ENCODE peak calls at places on chromosomes 5 and 9, in ten cellular contexts. R is lung; Y is GM20000; W is CD4-positive, alpha-beta T cell; T is DND-41; O is GM13976; M is fibroblast of villous mesenchyme; H is testis; X is colonic mucosa; S is choroid plexus epithelial cell. B is an unnamed sample.

GRCh38 chr9:37210737-37211523 is 90.6 kb downstream of the ZCCHC7 start:
- DNase-seq in R (no peak), Y (no peak), W (no peak), T (no peak), O (no peak), M (peak), H (no peak), X (no peak), S (no peak), B (no peak)

GRCh38 chr5:149002053-149002452 is 60.8 kb downstream of the SH3TC2 start:
- DNase-seq in R (peak), Y (no peak), W (no peak), T (no peak), O (no peak), M (peak), H (peak), X (no peak), S (peak), B (no peak)

GRCh38 chr9:81536242-81537025 is 152.9 kb downstream of the TLE1 start:
- DNase-seq in R (no peak), Y (no peak), W (no peak), T (no peak), O (no peak), M (no peak), H (no peak), X (no peak), S (no peak), B (no peak)

GRCh38 chr5:91182763-91183162 is 200.4 kb downstream of the ARRDC3 start:
- DNase-seq in R (no peak), Y (no peak), W (no peak), T (no peak), O (peak), M (peak), H (no peak), X (peak), S (peak), B (no peak)

GRCh38 chr5:139088024-139088423 is 110.1 kb downstream of the SIL1 start:
- DNase-seq in R (no peak), Y (no peak), W (no peak), T (no peak), O (no peak), M (no peak), H (no peak), X (no peak), S (peak), B (no peak)

GRCh38 chr9:13377286-13377925 is 97.9 kb upstream of the MPDZ start:
- DNase-seq in R (no peak), Y (no peak), W (no peak), T (no peak), O (no peak), M (peak), H (no peak), X (no peak), S (peak), B (no peak)

GRCh38 chr5:78734094-78734845 is 85.7 kb upstream of the LHFPL2 start:
- DNase-seq in R (no peak), Y (no peak), W (no peak), T (no peak), O (no peak), M (no peak), H (no peak), X (no peak), S (no peak), B (no peak)

GRCh38 chr9:125634040-125634717 is 72.8 kb downstream of the MAPKAP1 start:
- DNase-seq in R (no peak), Y (no peak), W (no peak), T (no peak), O (no peak), M (peak), H (no peak), X (no peak), S (no peak), B (no peak)

GRCh38 chr5:39284552-39284951 is 65.2 kb upstream of the FYB1 start:
- DNase-seq in R (no peak), Y (no peak), W (no peak), T (no peak), O (no peak), M (no peak), H (no peak), X (no peak), S (no peak), B (no peak)

GRCh38 chr5:122376305-122376704 is 64.3 kb downstream of the SNCAIP start:
- DNase-seq in R (no peak), Y (no peak), W (no peak), T (no peak), O (no peak), M (no peak), H (no peak), X (no peak), S (no peak), B (no peak)

GRCh38 chr9:12069366-12069765 is 623.8 kb upstream of the TYRP1 start:
- DNase-seq in R (no peak), Y (no peak), W (no peak), T (no peak), O (no peak), M (no peak), H (no peak), X (no peak), S (no peak), B (no peak)

GRCh38 chr9:124137009-124137943 is 120.5 kb upstream of the NEK6 start:
- DNase-seq in R (no peak), Y (peak), W (no peak), T (no peak), O (peak), M (no peak), H (no peak), X (no peak), S (peak), B (no peak)

GRCh38 chr5:135034186-135034962 is at the start of gene PITX1:
- DNase-seq in R (no peak), Y (no peak), W (peak), T (peak), O (peak), M (peak), H (no peak), X (peak), S (no peak), B (peak)

GRCh38 chr9:133301253-133302230 is 26.5 kb upstream of the ABO start:
- DNase-seq in R (no peak), Y (no peak), W (no peak), T (no peak), O (no peak), M (no peak), H (no peak), X (no peak), S (no peak), B (no peak)

GRCh38 chr9:127853312-127854168 is 918 bp downstream of the ENG start:
- DNase-seq in R (no peak), Y (no peak), W (no peak), T (no peak), O (no peak), M (peak), H (no peak), X (no peak), S (peak), B (no peak)

GRCh38 chr5:34034497-34035327 is 8.3 kb downstream of the C1QTNF3 start:
- DNase-seq in R (no peak), Y (no peak), W (no peak), T (no peak), O (no peak), M (no peak), H (no peak), X (no peak), S (no peak), B (no peak)

GRCh38 chr9:108333406-108334031 is 522.3 kb downstream of the ACTL7B start:
- DNase-seq in R (no peak), Y (no peak), W (no peak), T (no peak), O (no peak), M (no peak), H (no peak), X (no peak), S (no peak), B (no peak)

GRCh38 chr5:72106922-72107873 is at the start of gene MAP1B:
- DNase-seq in R (no peak), Y (peak), W (no peak), T (no peak), O (peak), M (peak), H (peak), X (peak), S (peak), B (peak)

GRCh38 chr9:123967323-123967722 is 37.4 kb upstream of the DENND1A start:
- DNase-seq in R (no peak), Y (no peak), W (no peak), T (no peak), O (no peak), M (no peak), H (no peak), X (no peak), S (no peak), B (no peak)

GRCh38 chr5:176943816-176944215 is 44.7 kb upstream of the HK3 start:
- DNase-seq in R (no peak), Y (no peak), W (no peak), T (no peak), O (no peak), M (no peak), H (no peak), X (no peak), S (no peak), B (no peak)

GRCh38 chr9:14866200-14866749 is 44.0 kb downstream of the FREM1 start:
- DNase-seq in R (no peak), Y (no peak), W (no peak), T (no peak), O (no peak), M (no peak), H (no peak), X (no peak), S (no peak), B (no peak)

GRCh38 chr5:1752881-1753280 is 46.8 kb downstream of the MRPL36 start:
- DNase-seq in R (no peak), Y (no peak), W (no peak), T (no peak), O (no peak), M (no peak), H (no peak), X (peak), S (no peak), B (no peak)

DNA sequence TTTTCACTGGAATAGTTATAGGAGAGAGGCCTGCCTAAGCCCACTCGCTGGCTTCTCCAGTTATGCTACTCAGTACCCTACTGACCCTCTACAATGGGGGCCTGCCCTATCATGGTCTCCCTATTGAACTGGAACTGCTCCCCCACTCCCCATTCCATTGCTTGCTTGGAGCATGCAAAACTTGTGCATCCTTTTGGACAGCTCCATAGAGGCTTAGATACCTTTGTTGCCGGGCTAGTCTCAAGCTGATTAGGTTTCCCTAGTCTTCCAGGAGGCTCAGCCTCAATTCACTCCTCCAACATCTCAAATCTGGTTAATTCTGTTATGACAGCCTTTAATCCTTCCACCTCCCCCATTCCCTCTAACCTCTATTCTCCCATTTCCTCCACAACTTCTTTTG is 39.9 kb downstream of the KIF24 start:
- DNase-seq in R (no peak), Y (no peak), W (no peak), T (no peak), O (no peak), M (no peak), H (no peak), X (no peak), S (no peak), B (no peak)
- TF ChIP-seq CTCF in R (no peak), Y (no peak), W (no peak), T (no peak), O (no peak), M (no peak), H (no peak), X (no peak), S (no peak), B (no peak)

DNA sequence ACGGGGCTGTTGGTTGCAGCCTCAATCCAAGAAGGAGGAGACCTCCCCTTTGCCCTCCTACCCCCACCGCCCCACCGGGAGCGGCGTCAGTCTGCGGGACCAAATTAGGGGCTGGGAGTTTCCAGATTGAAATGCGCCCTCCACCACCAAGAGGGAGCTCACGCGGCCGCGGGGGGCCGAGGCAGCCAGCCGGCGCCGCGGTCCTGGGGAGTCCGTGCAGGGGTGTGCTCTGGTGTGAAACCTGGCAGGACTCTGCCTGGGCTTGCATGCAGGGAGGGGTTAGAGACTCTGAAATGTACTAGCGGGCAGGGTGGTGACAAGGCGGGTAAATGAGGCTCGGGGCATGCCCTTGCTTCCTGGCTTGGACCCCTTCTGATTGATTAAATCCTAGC is 989 bp upstream of the FBN2 start:
- DNase-seq in R (no peak), Y (no peak), W (no peak), T (no peak), O (no peak), M (peak), H (peak), X (no peak), S (peak), B (no peak)
- TF ChIP-seq CTCF in R (no peak), Y (no peak), W (no peak), T (no peak), O (no peak), M (no peak), H (no peak), X (no peak), S (no peak), B (no peak)

DNA sequence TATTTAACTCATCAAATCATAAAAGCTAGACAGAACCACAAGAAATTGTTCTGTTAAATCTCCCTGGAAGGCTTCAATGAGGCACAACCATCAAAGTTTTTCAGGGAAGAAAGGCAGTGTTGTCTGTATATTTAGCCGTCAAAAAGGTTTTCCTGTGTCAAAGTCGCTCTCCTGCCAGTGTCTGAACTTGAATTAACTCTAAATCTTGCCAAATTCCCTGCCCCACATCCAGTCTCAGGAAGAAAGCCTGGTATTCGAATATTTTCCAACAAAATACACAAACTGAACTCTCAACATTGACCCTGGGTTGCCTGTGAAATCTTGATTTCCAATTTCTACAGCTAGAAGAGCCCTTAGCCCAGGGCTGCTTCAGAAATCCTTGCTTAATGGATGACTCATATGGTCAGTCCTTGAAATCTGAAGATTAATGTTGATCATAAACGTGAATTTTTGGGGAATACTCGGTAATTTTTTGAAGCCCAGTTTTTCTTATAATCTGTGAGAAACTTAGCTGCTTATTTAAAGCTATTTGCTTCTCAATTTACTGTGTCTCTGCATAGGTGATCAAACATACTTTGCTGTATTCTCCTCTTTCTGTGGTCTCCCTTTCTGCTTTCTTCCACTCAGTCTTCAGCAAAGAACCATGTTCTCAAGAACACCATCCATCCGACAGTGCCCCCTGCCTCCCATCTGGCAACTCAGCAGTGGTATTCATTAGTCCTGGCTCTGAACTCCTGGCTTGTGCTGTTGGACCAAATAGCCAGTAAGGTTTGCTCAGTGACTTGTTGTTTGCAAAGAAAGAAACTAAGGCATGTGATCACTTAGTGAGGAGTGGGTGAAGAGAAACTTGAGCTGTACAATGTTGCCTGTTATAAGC is 58.9 kb downstream of the NREP start:
- DNase-seq in R (no peak), Y (no peak), W (no peak), T (no peak), O (no peak), M (peak), H (no peak), X (no peak), S (peak), B (peak)
- TF ChIP-seq CTCF in R (no peak), Y (no peak), W (no peak), T (peak), O (no peak), M (peak), H (no peak), X (no peak), S (peak), B (no peak)

DNA sequence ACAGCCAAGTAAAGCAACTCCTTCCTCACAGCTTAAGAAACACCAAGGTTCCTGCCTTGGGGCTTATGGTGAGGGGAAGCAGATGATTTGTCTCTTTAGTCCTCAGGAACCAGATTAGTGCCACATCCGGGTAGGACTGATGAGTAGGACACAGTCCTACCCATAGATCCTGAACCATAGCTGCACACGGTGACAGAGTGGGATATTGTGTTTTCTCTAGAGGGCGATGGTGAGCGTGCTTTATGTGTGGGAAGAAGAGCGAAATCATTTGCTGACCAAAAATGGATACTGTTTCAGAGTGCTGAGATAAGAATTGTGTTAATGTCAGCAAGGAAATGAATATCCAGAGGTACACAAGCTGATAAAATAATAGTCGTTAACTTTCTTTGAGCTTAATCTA is 209.0 kb upstream of the FBXL7 start:
- DNase-seq in R (no peak), Y (no peak), W (no peak), T (no peak), O (no peak), M (no peak), H (peak), X (no peak), S (peak), B (no peak)
- TF ChIP-seq CTCF in R (no peak), Y (no peak), W (no peak), T (peak), O (no peak), M (no peak), H (peak), X (no peak), S (peak), B (no peak)

GRCh38 chr5:110973510-110973909 is 98.0 kb upstream of the TSLP start:
- DNase-seq in R (no peak), Y (no peak), W (no peak), T (no peak), O (no peak), M (no peak), H (no peak), X (no peak), S (no peak), B (no peak)
- TF ChIP-seq CTCF in R (no peak), Y (no peak), W (no peak), T (no peak), O (no peak), M (no peak), H (no peak), X (no peak), S (peak), B (no peak)

GRCh38 chr9:101486693-101487442 is 46.8 kb upstream of the RNF20 start:
- DNase-seq in R (peak), Y (no peak), W (no peak), T (no peak), O (no peak), M (peak), H (peak), X (peak), S (peak), B (peak)
- TF ChIP-seq CTCF in R (no peak), Y (no peak), W (no peak), T (no peak), O (no peak), M (no peak), H (peak), X (peak), S (peak), B (no peak)

DNA sequence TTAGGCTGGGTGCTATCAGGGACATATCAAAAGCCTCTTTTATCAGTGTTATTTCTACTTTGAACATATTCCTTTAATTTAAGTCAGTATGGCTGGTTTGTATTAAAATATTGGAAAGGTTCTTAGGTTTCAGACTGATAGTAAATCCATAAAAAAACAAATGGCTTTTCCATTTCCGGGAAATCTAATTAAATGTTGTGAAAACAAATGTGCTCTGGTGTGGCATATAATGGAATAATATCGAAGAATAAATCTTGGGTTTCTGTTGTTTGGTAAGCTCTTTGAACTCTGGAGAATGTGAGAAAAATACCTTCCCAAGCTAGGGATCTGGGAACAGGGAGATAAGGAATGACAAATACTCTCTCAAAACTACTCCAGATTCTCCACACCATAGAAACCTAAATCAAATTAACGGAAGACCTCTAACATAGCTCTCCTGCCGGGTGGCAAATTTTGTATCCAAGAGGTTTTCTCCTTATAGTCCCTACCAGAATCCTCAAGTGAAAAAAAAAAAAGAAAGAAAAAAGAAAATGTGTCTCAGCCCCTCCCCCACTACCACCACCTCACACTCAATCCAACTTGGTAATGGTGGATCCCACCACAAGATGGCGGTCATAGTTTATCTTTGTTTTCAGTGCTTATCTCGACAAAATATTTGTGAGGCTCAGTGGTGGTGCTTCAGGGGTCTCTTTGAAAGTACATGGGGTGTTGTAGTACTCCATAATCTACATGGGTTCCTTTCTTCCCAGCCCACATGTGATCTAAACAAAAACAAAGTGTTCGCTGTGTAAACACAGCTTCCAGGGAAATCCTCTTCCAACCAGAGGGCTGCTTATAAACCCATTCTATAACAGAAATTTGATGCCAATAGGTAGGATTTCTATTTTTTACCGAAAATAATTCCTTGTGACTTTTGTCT is 54.6 kb upstream of the FST start:
- DNase-seq in R (no peak), Y (peak), W (no peak), T (peak), O (peak), M (no peak), H (peak), X (peak), S (no peak), B (peak)
- TF ChIP-seq CTCF in R (no peak), Y (no peak), W (no peak), T (peak), O (peak), M (no peak), H (no peak), X (peak), S (peak), B (no peak)

DNA sequence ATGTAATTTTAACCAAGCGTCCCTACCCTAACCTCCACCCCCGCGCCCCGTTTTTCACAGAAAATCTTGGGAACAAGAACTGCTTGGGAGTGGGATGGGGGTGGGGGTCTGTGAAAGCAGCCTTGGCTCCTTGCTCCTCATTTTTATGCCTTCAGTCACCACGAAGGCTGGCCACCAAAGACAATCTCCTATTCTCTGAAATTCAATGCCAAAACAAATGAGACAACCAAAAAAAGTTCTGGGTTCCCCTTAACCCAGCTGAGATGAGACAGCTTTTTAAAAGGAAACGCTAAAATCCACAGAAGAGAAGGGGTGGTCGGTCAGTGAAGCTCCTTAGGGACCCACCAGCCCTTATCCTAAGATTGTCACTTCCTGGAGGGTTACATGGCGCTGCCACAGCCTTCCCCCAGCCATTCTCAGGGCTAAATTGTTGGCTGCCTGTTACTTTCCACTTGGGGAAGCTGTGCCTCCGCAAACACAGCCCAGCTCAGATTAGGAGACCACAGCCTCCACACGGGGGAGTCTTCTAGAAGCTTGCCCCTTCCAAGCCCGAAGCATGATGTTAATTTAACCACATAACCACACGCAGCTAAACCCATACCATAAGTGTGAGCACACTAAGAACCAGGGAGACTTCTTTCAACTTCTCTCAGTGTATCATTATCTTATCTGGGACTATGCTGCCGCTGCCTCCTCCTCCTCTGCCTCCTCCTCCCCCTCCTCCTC is 136.3 kb downstream of the FOXD1 start:
- DNase-seq in R (no peak), Y (no peak), W (no peak), T (peak), O (no peak), M (peak), H (peak), X (no peak), S (peak), B (peak)
- TF ChIP-seq CTCF in R (no peak), Y (no peak), W (no peak), T (peak), O (no peak), M (peak), H (no peak), X (no peak), S (peak), B (no peak)

B was measured in activated CD8-positive, alpha-beta T cell treated with anti-CD3 and anti-CD28 coated beads for 36 hours.